ENCODE peak calls at places on chromosomes 11 and 22, in nine cellular contexts. A, S, I, V, X, P, W, U and M are unnamed samples.

GRCh38 chr11:125624756-125625213 is at the start of gene CHEK1:
- DNase-seq in A (no peak), S (no peak), I (no peak), V (no peak), X (no peak), P (peak), W (no peak), U (no peak), M (no peak)

GRCh38 chr22:22728382-22728781 is 84.0 kb downstream of the GGTLC2 start:
- DNase-seq in A (peak), S (no peak), I (no peak), V (no peak), X (no peak), P (no peak), W (no peak), U (no peak), M (no peak)

GRCh38 chr11:111963786-111964385 is 26.7 kb downstream of the DIXDC1 start:
- DNase-seq in A (no peak), S (no peak), I (no peak), V (no peak), X (no peak), P (no peak), W (no peak), U (no peak), M (no peak)

GRCh38 chr22:50469377-50470305 is 5.2 kb downstream of the SBF1 start:
- DNase-seq in A (no peak), S (peak), I (peak), V (peak), X (peak), P (no peak), W (peak), U (peak), M (peak)

GRCh38 chr22:49997932-49998717 is 14.4 kb downstream of the IL17REL start:
- DNase-seq in A (no peak), S (no peak), I (no peak), V (no peak), X (no peak), P (peak), W (no peak), U (no peak), M (no peak)

GRCh38 chr11:47442514-47442913 is 6.4 kb downstream of the RAPSN start:
- DNase-seq in A (no peak), S (no peak), I (no peak), V (no peak), X (no peak), P (no peak), W (no peak), U (no peak), M (no peak)

GRCh38 chr11:12961615-12962014 is 47.5 kb upstream of the RASSF10 start:
- DNase-seq in A (no peak), S (peak), I (peak), V (no peak), X (no peak), P (no peak), W (no peak), U (no peak), M (no peak)

GRCh38 chr22:35638408-35638807 is 9.8 kb upstream of the APOL6 start:
- DNase-seq in A (peak), S (peak), I (no peak), V (no peak), X (no peak), P (peak), W (peak), U (peak), M (peak)

GRCh38 chr11:114140826-114141225 is 81.3 kb downstream of the ZBTB16 start:
- DNase-seq in A (no peak), S (no peak), I (no peak), V (no peak), X (no peak), P (no peak), W (no peak), U (no peak), M (no peak)

GRCh38 chr11:97968071-97968470 is 1052.7 kb upstream of the CNTN5 start:
- DNase-seq in A (no peak), S (no peak), I (no peak), V (no peak), X (no peak), P (no peak), W (no peak), U (no peak), M (no peak)

GRCh38 chr11:102495161-102496042 is 35.1 kb downstream of the MMP7 start:
- DNase-seq in A (peak), S (peak), I (peak), V (peak), X (peak), P (no peak), W (peak), U (peak), M (no peak)

GRCh38 chr22:27003301-27003700 is 345.9 kb downstream of the MIAT start:
- DNase-seq in A (no peak), S (no peak), I (no peak), V (no peak), X (no peak), P (peak), W (no peak), U (no peak), M (no peak)

GRCh38 chr22:39735776-39736175 is 157.8 kb downstream of the ENTHD1 start:
- DNase-seq in A (no peak), S (no peak), I (no peak), V (no peak), X (no peak), P (no peak), W (no peak), U (no peak), M (peak)

GRCh38 chr22:46071451-46072029 is 78.8 kb upstream of the PPARA start:
- DNase-seq in A (peak), S (peak), I (peak), V (peak), X (peak), P (peak), W (peak), U (peak), M (peak)

GRCh38 chr11:16001044-16001568 is 355.2 kb downstream of the SOX6 start:
- DNase-seq in A (no peak), S (no peak), I (no peak), V (no peak), X (no peak), P (no peak), W (no peak), U (no peak), M (no peak)

GRCh38 chr11:126716456-126717083 is 284.0 kb downstream of the KIRREL3 start:
- DNase-seq in A (no peak), S (peak), I (peak), V (peak), X (peak), P (no peak), W (peak), U (peak), M (peak)

GRCh38 chr11:2129323-2129698 is 9.9 kb downstream of the IGF2 start:
- DNase-seq in A (no peak), S (no peak), I (no peak), V (no peak), X (no peak), P (no peak), W (no peak), U (no peak), M (no peak)

GRCh38 chr22:30877662-30878515 is 90.7 kb downstream of the MORC2 start:
- DNase-seq in A (no peak), S (no peak), I (no peak), V (no peak), X (no peak), P (no peak), W (no peak), U (no peak), M (no peak)

GRCh38 chr11:92399702-92400101 is 175.1 kb downstream of the FAT3 start:
- DNase-seq in A (peak), S (no peak), I (no peak), V (no peak), X (no peak), P (no peak), W (no peak), U (no peak), M (no peak)

GRCh38 chr11:96306600-96306932 is 36.4 kb downstream of the MAML2 start:
- DNase-seq in A (no peak), S (no peak), I (no peak), V (no peak), X (no peak), P (no peak), W (no peak), U (no peak), M (no peak)

GRCh38 chr11:129457321-129457720 is 81.7 kb downstream of the BARX2 start:
- DNase-seq in A (no peak), S (no peak), I (no peak), V (no peak), X (peak), P (no peak), W (no peak), U (no peak), M (no peak)

GRCh38 chr11:62922189-62922589 is 1.0 kb upstream of the CHRM1 start:
- DNase-seq in A (no peak), S (no peak), I (no peak), V (no peak), X (no peak), P (no peak), W (no peak), U (no peak), M (no peak)

GRCh38 chr11:17413414-17414316 is 25.2 kb upstream of the KCNJ11 start:
- DNase-seq in A (no peak), S (no peak), I (no peak), V (no peak), X (peak), P (no peak), W (no peak), U (peak), M (no peak)

GRCh38 chr11:71482216-71482615 is 29.2 kb downstream of the NADSYN1 start:
- DNase-seq in A (no peak), S (no peak), I (no peak), V (no peak), X (no peak), P (no peak), W (no peak), U (no peak), M (no peak)

GRCh38 chr11:72038491-72038890 is 39.8 kb downstream of the IL18BP start:
- DNase-seq in A (peak), S (no peak), I (no peak), V (no peak), X (peak), P (peak), W (peak), U (peak), M (peak)

GRCh38 chr11:27291302-27291889 is 71.6 kb downstream of the CCDC34 start:
- DNase-seq in A (no peak), S (peak), I (no peak), V (no peak), X (no peak), P (no peak), W (no peak), U (peak), M (no peak)

GRCh38 chr11:72932132-72932570 is 117.9 kb downstream of the ATG16L2 start:
- DNase-seq in A (peak), S (no peak), I (no peak), V (no peak), X (no peak), P (no peak), W (no peak), U (no peak), M (no peak)

GRCh38 chr11:95922536-95923440 is 1.1 kb downstream of the MTMR2 start:
- DNase-seq in A (no peak), S (peak), I (no peak), V (no peak), X (no peak), P (no peak), W (no peak), U (no peak), M (no peak)

GRCh38 chr11:1763796-1764661 is at the start of gene CTSD:
- DNase-seq in A (peak), S (peak), I (peak), V (peak), X (peak), P (peak), W (peak), U (peak), M (peak)

GRCh38 chr22:29621761-29622526 is 18.5 kb downstream of the NF2 start:
- DNase-seq in A (peak), S (peak), I (peak), V (no peak), X (no peak), P (no peak), W (no peak), U (peak), M (no peak)

GRCh38 chr22:30265851-30266444 is 703 bp downstream of the OSM start:
- DNase-seq in A (no peak), S (no peak), I (no peak), V (peak), X (no peak), P (no peak), W (no peak), U (peak), M (no peak)

GRCh38 chr22:25694167-25694907 is 47.7 kb upstream of the MYO18B start:
- DNase-seq in A (no peak), S (no peak), I (no peak), V (no peak), X (no peak), P (no peak), W (no peak), U (no peak), M (no peak)

GRCh38 chr22:37283393-37283937 is 1.2 kb downstream of the CYTH4 start:
- DNase-seq in A (no peak), S (no peak), I (no peak), V (peak), X (no peak), P (no peak), W (no peak), U (no peak), M (no peak)

GRCh38 chr11:121451982-121452608 is at the start of gene SORL1:
- DNase-seq in A (peak), S (peak), I (peak), V (peak), X (peak), P (peak), W (no peak), U (peak), M (peak)

GRCh38 chr22:49271369-49271727 is 556.3 kb downstream of the BRD1 start:
- DNase-seq in A (no peak), S (no peak), I (no peak), V (no peak), X (no peak), P (no peak), W (no peak), U (no peak), M (no peak)

GRCh38 chr22:27223317-27224177 is 566.2 kb downstream of the MIAT start:
- DNase-seq in A (peak), S (no peak), I (peak), V (no peak), X (no peak), P (no peak), W (no peak), U (no peak), M (no peak)